ENCODE peak calls at places on chromosomes 5 and 9, in four cellular contexts. Q is fibroblast of pulmonary artery, N is nucleus accumbens, P is SK-MEL-5. X is an unnamed sample.

GRCh38 chr5:167867281-167867680 is 424.2 kb upstream of the WWC1 start:
- DNase-seq in N (no peak), P (no peak), Q (no peak), X (no peak)

GRCh38 chr9:134631881-134632280 is 9.7 kb upstream of the COL5A1 start:
- DNase-seq in Q (no peak), N (no peak), P (no peak), X (no peak)

GRCh38 chr9:137590469-137591383 is at the start of gene ZMYND19:
- DNase-seq in Q (peak; percentile 86), P (peak; percentile 86), N (peak; percentile 70), X (peak; percentile 74)

GRCh38 chr5:97943036-97943435 is 760.0 kb upstream of the RIOK2 start:
- DNase-seq in P (no peak), N (no peak), Q (no peak), X (no peak)

GRCh38 chr5:36691993-36692392 is 85.6 kb downstream of the SLC1A3 start:
- DNase-seq in N (no peak), Q (no peak), P (peak; percentile 53), X (peak; percentile 86)

GRCh38 chr5:151189151-151189550 is 31.6 kb upstream of the ANXA6 start:
- DNase-seq in Q (no peak), P (no peak), N (no peak), X (no peak)

GRCh38 chr5:97979740-97980139 is 793.7 kb upstream of the RGMB start:
- DNase-seq in P (no peak), N (no peak), Q (peak; percentile 91), X (no peak)

GRCh38 chr5:8321272-8321671 is 452.3 kb downstream of the MTRR start:
- DNase-seq in P (no peak), Q (no peak), N (no peak), X (no peak)

GRCh38 chr9:19431361-19432171 is 22.8 kb downstream of the ACER2 start:
- DNase-seq in N (no peak), P (no peak), Q (peak; percentile 39), X (no peak)

GRCh38 chr5:137613554-137614265 is 114.6 kb upstream of the SPOCK1 start:
- DNase-seq in N (no peak), Q (peak; percentile 35), P (no peak), X (no peak)

X was measured in foreskin melanocyte.